ENCODE peak calls at places on chromosomes 11 and 22, in seven cellular contexts. H is CD8-positive, alpha-beta T cell; I is right atrium auricular region; G is cardiac muscle cell; R is nephron progenitor cell; M is IMR-90; J is type B pancreatic cell. F is an unnamed sample.

GRCh38 chr22:49095366-49095765 is 732.3 kb downstream of the BRD1 start:
- DNase-seq in R (no peak), M (no peak), J (no peak), I (no peak), G (no peak), H (no peak), F (no peak)

GRCh38 chr11:4704790-4705334 is 278 bp downstream of the MMP26 start:
- DNase-seq in J (no peak), R (no peak), G (no peak), H (no peak), M (no peak), I (no peak), F (no peak)

GRCh38 chr11:59669611-59670009 is 773 bp upstream of the PATL1 start:
- DNase-seq in J (no peak), R (no peak), H (no peak), I (no peak), G (no peak), M (peak), F (no peak)

GRCh38 chr22:49023879-49024774 is 803.5 kb downstream of the BRD1 start:
- DNase-seq in R (no peak), G (no peak), I (no peak), M (no peak), J (no peak), H (no peak), F (peak)

GRCh38 chr11:12376259-12376971 is 956 bp upstream of the PARVA start:
- DNase-seq in I (peak), J (no peak), H (no peak), M (peak), G (no peak), R (no peak), F (no peak)

GRCh38 chr22:25628494-25628893 is 64.0 kb downstream of the GRK3 start:
- DNase-seq in J (no peak), R (no peak), G (no peak), H (no peak), I (no peak), M (no peak), F (no peak)

GRCh38 chr11:72864692-72865655 is 50.8 kb downstream of the ATG16L2 start:
- DNase-seq in H (no peak), G (no peak), M (peak), J (no peak), I (no peak), R (no peak), F (no peak)

GRCh38 chr11:93169950-93170561 is 27.7 kb downstream of the SLC36A4 start:
- DNase-seq in I (no peak), J (no peak), H (no peak), R (no peak), M (peak), G (peak), F (no peak)

GRCh38 chr22:17724678-17725464 is 49.4 kb downstream of the BID start:
- DNase-seq in I (no peak), J (no peak), M (no peak), G (peak), H (no peak), R (no peak), F (no peak)

GRCh38 chr22:26428515-26429457 is at the start of gene ASPHD2:
- DNase-seq in R (peak), J (peak), G (peak), M (peak), I (no peak), H (peak), F (peak)

GRCh38 chr11:4626207-4627105 is 10.8 kb upstream of the OR51D1 start:
- DNase-seq in I (no peak), G (peak), J (no peak), M (peak), R (peak), H (no peak), F (peak)

GRCh38 chr22:18088825-18089568 is 11.2 kb downstream of the PEX26 start:
- DNase-seq in H (no peak), M (no peak), J (no peak), G (no peak), I (no peak), R (no peak), F (no peak)

GRCh38 chr11:14742849-14743248 is 99.2 kb downstream of the PDE3B start:
- DNase-seq in G (no peak), R (no peak), M (no peak), I (no peak), H (no peak), J (no peak), F (no peak)

GRCh38 chr11:104254347-104254746 is 90.4 kb upstream of the PDGFD start:
- DNase-seq in R (peak), J (no peak), H (no peak), G (peak), M (no peak), I (no peak), F (no peak)

GRCh38 chr11:112248216-112248615 is 12.4 kb downstream of the PLET1 start:
- DNase-seq in G (no peak), R (no peak), M (peak), J (no peak), I (no peak), H (no peak), F (no peak)

GRCh38 chr11:57800444-57801184 is 39.0 kb downstream of the CTNND1 start:
- DNase-seq in R (peak), I (no peak), M (peak), J (no peak), G (peak), H (no peak), F (no peak)

GRCh38 chr11:113014731-113015455 is 53.7 kb downstream of the NCAM1 start:
- DNase-seq in H (no peak), M (no peak), R (peak), I (peak), G (peak), J (no peak), F (no peak)

GRCh38 chr11:134691474-134691873 is 279.4 kb upstream of the B3GAT1 start:
- DNase-seq in J (no peak), G (no peak), I (no peak), R (no peak), M (no peak), H (no peak), F (no peak)

GRCh38 chr11:61972796-61973602 is 5.6 kb upstream of the FTH1 start:
- DNase-seq in H (no peak), G (no peak), M (peak), J (no peak), R (no peak), I (no peak), F (no peak)

GRCh38 chr11:126968915-126969314 is 31.7 kb downstream of the KIRREL3 start:
- DNase-seq in I (no peak), J (no peak), R (no peak), M (peak), H (no peak), G (peak), F (no peak)

GRCh38 chr11:19838994-19839768 is 126.5 kb downstream of the NAV2 start:
- DNase-seq in I (no peak), J (no peak), M (peak), R (no peak), G (no peak), H (no peak), F (no peak)

GRCh38 chr22:23110190-23110921 is 31.4 kb downstream of the RSPH14 start:
- DNase-seq in G (no peak), R (no peak), M (no peak), J (no peak), H (no peak), I (no peak), F (no peak)

GRCh38 chr11:14237333-14237988 is 121.5 kb downstream of the RRAS2 start:
- DNase-seq in H (no peak), M (no peak), I (no peak), G (no peak), J (no peak), R (no peak), F (no peak)

GRCh38 chr22:49807780-49808708 is 19.6 kb downstream of the BRD1 start:
- DNase-seq in H (peak), G (no peak), M (no peak), J (no peak), I (no peak), R (no peak), F (no peak)

GRCh38 chr11:14384338-14384737 is 25.4 kb upstream of the RRAS2 start:
- DNase-seq in G (no peak), R (no peak), M (peak), I (no peak), J (no peak), H (no peak), F (no peak)

GRCh38 chr11:1333860-1334259 is 24.4 kb upstream of the TOLLIP start:
- DNase-seq in I (no peak), H (no peak), G (no peak), R (no peak), M (no peak), J (no peak), F (no peak)

GRCh38 chr11:8250446-8250845 is 13.2 kb downstream of the LMO1 start:
- DNase-seq in H (no peak), R (no peak), G (no peak), M (no peak), J (peak), I (no peak), F (peak)

GRCh38 chr22:43985532-43985931 is 30.3 kb downstream of the SAMM50 start:
- DNase-seq in R (no peak), G (no peak), M (no peak), I (no peak), J (no peak), H (no peak), F (no peak)

GRCh38 chr22:17370036-17370765 is 941 bp downstream of the CECR2 start:
- DNase-seq in I (no peak), M (no peak), H (no peak), R (peak), G (peak), J (peak), F (peak)

GRCh38 chr11:100546714-100547113 is 140.4 kb upstream of the ARHGAP42 start:
- DNase-seq in M (peak), R (no peak), J (no peak), I (no peak), H (no peak), G (peak), F (no peak)

GRCh38 chr11:91978747-91979146 is 245.9 kb upstream of the FAT3 start:
- DNase-seq in H (no peak), I (no peak), R (no peak), G (no peak), J (no peak), M (no peak), F (no peak)

GRCh38 chr22:25085930-25086901 is 113.4 kb upstream of the CRYBB3 start:
- DNase-seq in I (peak), J (no peak), H (no peak), R (no peak), M (no peak), G (no peak), F (no peak)

GRCh38 chr22:49765951-49766350 is 61.7 kb downstream of the BRD1 start:
- DNase-seq in I (no peak), R (no peak), J (peak), M (no peak), G (no peak), H (no peak), F (no peak)

GRCh38 chr22:35686298-35686697 is 31.4 kb upstream of the APOL5 start:
- DNase-seq in I (no peak), R (no peak), G (no peak), M (no peak), J (no peak), H (no peak), F (no peak)

GRCh38 chr11:2097356-2097997 is 41.7 kb downstream of the IGF2 start:
- DNase-seq in I (peak), J (no peak), G (peak), M (peak), H (no peak), R (peak), F (no peak)

GRCh38 chr11:94450061-94450460 is 43.6 kb downstream of the MRE11 start:
- DNase-seq in M (peak), G (no peak), H (no peak), R (no peak), I (no peak), J (no peak), F (no peak)

DNA sequence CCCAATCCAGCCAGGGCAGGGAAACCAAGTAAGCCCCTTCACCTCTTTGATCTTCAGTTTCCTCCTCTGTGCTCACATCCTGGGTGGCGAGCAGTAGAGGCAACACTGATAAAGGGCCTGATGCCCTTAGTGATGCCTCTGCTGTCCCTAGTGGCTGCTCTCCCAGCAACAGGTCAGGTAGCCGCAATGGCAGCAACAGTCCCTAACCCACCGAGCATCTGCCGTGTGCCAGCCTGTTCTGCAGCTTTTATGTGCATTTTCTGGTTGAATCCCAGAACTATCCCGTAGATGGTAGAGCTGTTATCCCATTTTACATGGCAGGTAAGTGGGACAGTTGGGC is 5.2 kb downstream of the SCYL1 start:
- DNase-seq in H (no peak), I (no peak), G (no peak), M (no peak), R (no peak), J (no peak), F (no peak)
- TF ChIP-seq CTCF in H (peak), I (no peak), G (peak), M (peak), R (no peak), J (peak), F (no peak)

DNA sequence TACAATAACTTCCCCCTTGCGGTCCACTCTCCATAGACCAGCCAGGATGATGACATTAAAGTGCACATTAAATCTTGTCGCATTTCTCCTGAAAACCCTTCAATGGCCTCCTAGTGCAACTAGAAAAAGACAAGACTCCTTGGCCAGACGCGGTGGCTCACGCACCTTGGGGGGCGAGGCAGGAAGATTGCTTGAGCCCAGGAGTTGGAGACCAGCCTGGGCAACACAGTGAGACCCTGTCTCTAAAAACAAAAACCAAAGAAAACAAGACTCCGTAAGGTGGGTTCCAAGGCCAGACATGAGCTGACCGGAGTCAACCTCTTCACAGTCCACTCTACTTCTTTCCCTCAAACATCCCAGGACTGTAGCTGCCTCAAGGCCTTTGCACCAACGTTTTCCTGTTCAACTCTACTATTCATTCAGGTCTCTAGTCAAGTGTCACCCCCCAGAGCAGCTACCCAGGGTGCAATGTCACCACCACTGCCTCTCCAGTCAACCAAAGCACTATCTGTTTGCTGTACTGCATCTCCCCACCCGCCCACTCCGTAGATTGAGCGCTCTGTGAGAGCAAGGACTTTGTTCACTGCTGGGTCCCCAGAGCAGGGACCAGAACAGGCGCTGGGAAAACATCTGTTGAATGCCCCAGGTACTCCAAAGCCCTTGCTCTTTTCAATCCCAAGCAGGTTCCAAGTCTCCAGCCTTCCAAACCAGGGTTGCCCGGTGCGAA is 739 bp downstream of the ZMAT5 start:
- DNase-seq in J (no peak), H (peak), G (peak), R (no peak), I (no peak), M (no peak), F (peak)
- TF ChIP-seq CTCF in J (no peak), H (no peak), G (no peak), R (no peak), I (no peak), M (no peak), F (no peak)

DNA sequence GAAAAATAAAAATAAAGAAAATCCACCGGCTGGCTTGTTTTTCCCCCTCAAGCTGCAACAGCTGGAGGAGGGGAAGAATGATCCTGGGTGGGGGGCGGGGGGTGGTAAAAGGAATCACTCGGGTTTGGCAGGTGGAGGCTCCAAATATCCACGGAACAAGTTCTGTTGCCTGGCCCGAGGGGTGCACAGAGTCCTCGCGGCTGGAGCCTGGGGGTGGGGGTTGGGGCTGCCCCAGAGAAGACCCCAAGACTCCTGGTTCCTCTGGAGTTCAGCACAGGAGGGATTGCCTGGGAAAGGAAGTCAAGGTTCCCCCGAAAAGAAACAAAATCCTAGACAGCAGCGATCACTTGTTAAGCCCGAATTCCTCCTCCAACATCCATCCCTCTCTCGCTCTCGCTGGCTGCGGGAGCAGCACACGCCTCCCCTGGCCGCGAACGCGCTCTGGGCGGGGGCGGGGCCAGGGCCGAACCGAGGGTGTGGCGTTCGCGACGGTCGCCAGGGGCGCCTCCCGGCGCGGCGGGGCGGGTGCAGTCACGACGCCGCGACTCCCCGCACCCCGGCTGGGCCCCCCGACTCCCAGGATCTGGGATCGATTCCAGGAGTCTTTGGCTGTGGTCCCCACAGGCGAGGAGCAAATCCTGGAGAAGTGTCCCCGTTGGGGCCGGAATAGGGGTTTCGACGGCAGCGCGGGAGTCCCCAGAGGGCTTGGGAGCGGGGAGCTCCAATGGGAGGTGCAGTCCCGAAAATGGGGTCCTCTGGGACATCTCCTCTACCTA is at the start of gene KCNA4:
- DNase-seq in H (no peak), R (peak), I (no peak), M (no peak), J (no peak), G (peak), F (peak)
- TF ChIP-seq CTCF in H (no peak), R (peak), I (no peak), M (no peak), J (peak), G (no peak), F (peak)

DNA sequence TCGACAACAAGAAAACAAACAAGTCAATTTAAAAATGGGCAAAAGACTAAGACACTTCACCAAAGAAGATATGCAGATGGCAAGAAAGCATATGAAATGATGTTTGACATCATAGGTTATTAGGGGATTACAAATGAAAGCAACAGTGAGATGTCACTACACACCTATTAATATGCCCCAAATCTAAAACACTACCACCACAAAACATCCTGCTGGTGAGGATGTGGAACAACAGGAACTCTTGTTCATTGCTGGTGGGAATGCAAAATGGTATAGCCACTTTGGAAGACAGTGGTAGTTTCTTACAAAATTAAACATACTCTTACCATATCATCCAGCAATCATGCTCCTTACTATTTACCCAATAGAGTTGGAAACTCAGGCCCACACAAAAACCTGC is 29.0 kb downstream of the PRRG4 start:
- DNase-seq in J (no peak), I (no peak), R (no peak), G (no peak), M (no peak), H (no peak), F (no peak)
- TF ChIP-seq CTCF in J (peak), I (no peak), R (no peak), G (no peak), M (no peak), H (no peak), F (peak)

GRCh38 chr11:119583585-119583984 is 145.4 kb downstream of the NECTIN1 start:
- DNase-seq in M (no peak), R (no peak), I (no peak), H (no peak), J (no peak), G (no peak), F (no peak)
- TF ChIP-seq CTCF in M (no peak), R (peak), I (no peak), H (no peak), J (peak), G (peak), F (peak)

GRCh38 chr11:17561111-17561415 is 14.0 kb downstream of the OTOG start:
- DNase-seq in I (no peak), H (no peak), J (peak), G (no peak), M (no peak), R (no peak), F (no peak)

GRCh38 chr11:17563961-17564686 is 17.1 kb downstream of the OTOG start:
- DNase-seq in J (peak), G (no peak), M (no peak), I (no peak), R (no peak), H (no peak), F (peak)

GRCh38 chr11:17563248-17563647 is 16.2 kb downstream of the OTOG start:
- DNase-seq in H (no peak), M (no peak), I (no peak), J (peak), G (no peak), R (no peak), F (peak)

GRCh38 chr11:17561466-17562001 is 14.5 kb downstream of the OTOG start:
- DNase-seq in J (peak), I (no peak), G (no peak), M (no peak), H (no peak), R (no peak), F (peak)

GRCh38 chr11:17564687-17565042 is 17.6 kb downstream of the OTOG start:
- DNase-seq in I (no peak), J (no peak), H (no peak), M (no peak), G (no peak), R (no peak), F (no peak)
- TF ChIP-seq CTCF in I (no peak), J (peak), H (no peak), M (no peak), G (peak), R (peak), F (no peak)

GRCh38 chr11:46253258-46254134 is 24.0 kb upstream of the CREB3L1 start:
- DNase-seq in H (no peak), R (no peak), J (no peak), G (no peak), M (no peak), I (no peak), F (no peak)
- TF ChIP-seq CTCF in H (no peak), R (no peak), J (no peak), G (no peak), M (no peak), I (no peak), F (no peak)

DNA sequence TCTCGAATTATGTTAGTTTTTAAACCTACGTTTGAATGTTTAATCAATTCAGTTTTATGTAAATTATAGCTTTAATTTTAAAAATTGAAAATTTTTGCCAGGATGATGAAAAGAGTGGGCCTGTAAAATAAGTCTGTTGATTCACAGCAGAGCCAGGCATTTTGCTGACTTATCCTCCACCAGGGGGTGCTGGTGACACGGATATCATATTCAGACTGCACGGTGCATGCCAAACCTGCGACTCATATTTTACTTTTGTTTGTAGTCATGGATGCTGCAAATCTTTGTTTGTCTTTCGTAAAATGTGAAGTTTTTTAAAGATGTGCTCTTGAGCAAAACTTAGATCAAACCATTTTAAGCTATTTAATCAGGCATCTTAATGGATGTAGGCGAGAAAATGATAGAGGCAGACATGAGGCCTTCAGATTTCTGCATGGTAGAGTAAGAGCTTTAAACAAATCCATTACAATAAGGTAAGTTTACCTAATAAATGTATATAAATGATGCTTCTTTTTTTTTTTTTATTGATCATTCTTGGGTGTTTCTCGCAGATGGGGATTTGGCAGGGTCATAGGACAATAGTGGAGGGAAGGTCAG is 3.6 kb upstream of the OR8B3 start:
- DNase-seq in I (peak), J (no peak), H (peak), R (peak), M (peak), G (peak), F (peak)
- TF ChIP-seq CTCF in I (peak), J (peak), H (peak), R (peak), M (peak), G (peak), F (peak)

F was measured in mesothelial cell of epicardium.